ENCODE peak calls at places on chromosomes 13 and 19, in seven cellular contexts. G is activated naive CD4-positive, alpha-beta T cell treated with anti-CD3 and anti-CD28 coated beads for 36 hours; U is AG09309; K is stimulated activated CD4-positive, alpha-beta T cell treated with anti-CD3 and anti-CD28 coated beads, Interleukin-15, amount 100 ng/mL, for 24 hours; P is GM23338; J is hepatic stellate cell; T is amniotic epithelial cell. M is an unnamed sample.

GRCh38 chr13:73450583-73450982 is 391.8 kb downstream of the KLF5 start:
- DNase-seq in G (no peak), U (no peak), K (no peak), P (no peak), J (no peak), T (no peak), M (no peak)

GRCh38 chr19:4077800-4078683 is 11.3 kb upstream of the ZBTB7A start:
- DNase-seq in G (peak; percentile 59), U (no peak), K (peak; percentile 67), P (peak; percentile 69), J (peak; percentile 58), T (no peak), M (peak; percentile 89)

GRCh38 chr13:26500618-26501320 is 56.7 kb upstream of the WASF3 start:
- DNase-seq in G (peak; percentile 7), U (no peak), K (no peak), P (no peak), J (no peak), T (no peak), M (no peak)

GRCh38 chr19:39430675-39431593 is 4.8 kb downstream of the RPS16 start:
- DNase-seq in G (peak; percentile 78), U (no peak), K (peak; percentile 74), P (peak; percentile 74), J (no peak), T (peak; percentile 96), M (peak; percentile 49)

GRCh38 chr19:47228937-47229673 is 1.9 kb downstream of the BBC3 start:
- DNase-seq in G (peak; percentile 44), U (no peak), K (peak; percentile 24), P (no peak), J (peak; percentile 33), T (peak; percentile 38), M (peak; percentile 30)

GRCh38 chr13:88074794-88075509 is 403.8 kb downstream of the SLITRK5 start:
- DNase-seq in G (no peak), U (no peak), K (no peak), P (no peak), J (no peak), T (peak; percentile 88), M (no peak)

GRCh38 chr13:80528733-80529132 is 187.8 kb upstream of the SPRY2 start:
- DNase-seq in G (no peak), U (no peak), K (no peak), P (no peak), J (no peak), T (no peak), M (no peak)

GRCh38 chr19:51771369-51771768 is 10.4 kb downstream of the FPR2 start:
- DNase-seq in G (no peak), U (no peak), K (no peak), P (no peak), J (no peak), T (peak; percentile 90), M (no peak)

GRCh38 chr13:35354305-35354704 is 122.2 kb downstream of the MAB21L1 start:
- DNase-seq in G (no peak), U (no peak), K (no peak), P (no peak), J (no peak), T (no peak), M (no peak)

GRCh38 chr19:55687281-55688172 is 12.5 kb downstream of the EPN1 start:
- DNase-seq in G (no peak), U (no peak), K (no peak), P (no peak), J (no peak), T (no peak), M (no peak)

GRCh38 chr19:35040826-35041547 is 534 bp upstream of the HPN start:
- DNase-seq in G (peak; percentile 58), U (no peak), K (peak; percentile 49), P (peak; percentile 93), J (peak; percentile 64), T (peak; percentile 65), M (peak; percentile 93)

GRCh38 chr19:15332311-15332996 is at the start of gene BRD4:
- DNase-seq in G (peak; percentile 73), U (no peak), K (peak; percentile 82), P (peak; percentile 81), J (peak; percentile 89), T (no peak), M (peak; percentile 98)

GRCh38 chr13:50424993-50425392 is 409.7 kb downstream of the KCNRG start:
- DNase-seq in G (no peak), U (no peak), K (no peak), P (no peak), J (no peak), T (no peak), M (no peak)

GRCh38 chr13:89382986-89383385 is 1711.8 kb downstream of the SLITRK5 start:
- DNase-seq in G (no peak), U (no peak), K (no peak), P (no peak), J (no peak), T (no peak), M (no peak)

GRCh38 chr19:677201-677600 is 1.0 kb downstream of the FSTL3 start:
- DNase-seq in G (no peak), U (peak; percentile 25), K (no peak), P (no peak), J (peak; percentile 93), T (peak; percentile 86), M (peak; percentile 70)

M was measured in H7.